ENCODE peak calls at places on chromosome 20, in nine cellular contexts. E, G, Z, O, I, J, S, D and R are unnamed samples.
A peak's percentile ranks its signal among the peaks of the same experiment; 100 is the strongest.

GRCh38 chr20:33470457-33470856 is 19.4 kb upstream of the CBFA2T2 start:
- DNase-seq in J (no peak), O (no peak), G (no peak), Z (no peak), E (no peak), D (no peak), S (no peak), I (no peak), R (no peak)

GRCh38 chr20:4949833-4950178 is 51.5 kb downstream of the SLC23A2 start:
- DNase-seq in E (no peak), J (no peak), O (peak; percentile 70), I (no peak), S (no peak), G (no peak), D (peak; percentile 66), Z (peak; percentile 65), R (no peak)

GRCh38 chr20:25009218-25010145 is 16.9 kb upstream of the APMAP start:
- DNase-seq in I (no peak), S (no peak), G (no peak), O (no peak), Z (no peak), D (no peak), E (no peak), J (no peak), R (no peak)

GRCh38 chr20:46835418-46835817 is 59.2 kb upstream of the EYA2 start:
- DNase-seq in Z (no peak), O (no peak), J (no peak), I (no peak), D (no peak), S (no peak), G (no peak), E (no peak), R (no peak)

GRCh38 chr20:58086763-58087566 is 141.5 kb downstream of the ANKRD60 start:
- DNase-seq in D (peak; percentile 56), I (no peak), E (no peak), Z (peak; percentile 39), O (peak; percentile 60), G (no peak), J (no peak), S (peak; percentile 36), R (no peak)

GRCh38 chr20:23094927-23095326 is 8.8 kb upstream of the CD93 start:
- DNase-seq in D (peak; percentile 64), O (peak; percentile 73), E (no peak), J (no peak), G (no peak), S (no peak), Z (no peak), I (no peak), R (no peak)

GRCh38 chr20:54063998-54064676 is 6.3 kb downstream of the BCAS1 start:
- DNase-seq in I (no peak), J (no peak), Z (no peak), D (no peak), S (no peak), E (no peak), G (no peak), O (no peak), R (no peak)

GRCh38 chr20:4234664-4235063 is 219.3 kb upstream of the RNF24 start:
- DNase-seq in J (no peak), I (no peak), O (no peak), S (no peak), Z (no peak), D (no peak), E (no peak), G (no peak), R (no peak)

GRCh38 chr20:9025643-9026042 is 43.2 kb upstream of the PLCB4 start:
- DNase-seq in J (no peak), E (peak; percentile 72), I (no peak), Z (no peak), G (no peak), O (peak; percentile 30), S (no peak), D (peak; percentile 25), R (no peak)

GRCh38 chr20:25249198-25249931 is 1.5 kb downstream of the PYGB start:
- DNase-seq in I (no peak), Z (peak; percentile 16), S (no peak), E (no peak), O (peak; percentile 31), G (no peak), J (no peak), D (peak; percentile 33), R (no peak)

GRCh38 chr20:4985658-4986057 is 15.7 kb downstream of the SLC23A2 start:
- DNase-seq in Z (peak; percentile 78), E (no peak), O (no peak), S (no peak), J (no peak), I (no peak), G (no peak), D (no peak), R (no peak)

GRCh38 chr20:4052554-4052953 is 37.2 kb upstream of the RNF24 start:
- DNase-seq in D (no peak), G (no peak), Z (no peak), O (no peak), I (no peak), J (no peak), E (no peak), S (no peak), R (no peak)

GRCh38 chr20:25056601-25057233 is 1.2 kb downstream of the ACSS1 start:
- DNase-seq in D (no peak), O (no peak), E (no peak), G (no peak), Z (no peak), J (no peak), I (no peak), S (no peak), R (no peak)

GRCh38 chr20:8578191-8578690 is 446.2 kb downstream of the PLCB1 start:
- DNase-seq in D (no peak), I (no peak), S (peak; percentile 68), G (no peak), Z (no peak), E (no peak), J (no peak), O (no peak), R (no peak)

GRCh38 chr20:33933469-33933909 is 60.2 kb upstream of the RALY start:
- DNase-seq in D (peak; percentile 80), Z (peak; percentile 46), S (peak; percentile 30), I (peak; percentile 24), G (peak; percentile 30), J (peak; percentile 6), E (peak; percentile 68), O (peak; percentile 77), R (peak; percentile 24)

GRCh38 chr20:7723284-7723683 is 217.0 kb downstream of the HAO1 start:
- DNase-seq in S (no peak), E (peak; percentile 50), J (no peak), Z (no peak), O (peak; percentile 94), D (peak; percentile 82), I (no peak), G (no peak), R (no peak)

GRCh38 chr20:56710577-56711465 is 81.7 kb downstream of the TFAP2C start:
- DNase-seq in G (no peak), I (no peak), J (no peak), D (no peak), E (peak; percentile 8), S (no peak), Z (no peak), O (no peak), R (no peak)